ENCODE peak calls at places on chromosomes 7 and 10, in five cellular contexts. T is foreskin fibroblast, F is NB4, J is H9, R is OCI-LY7. C is an unnamed sample.

GRCh38 chr10:50993817-50994251 is 80.5 kb upstream of the PRKG1 start:
- DNase-seq in T (peak), F (no peak), J (no peak), R (no peak), C (no peak)

GRCh38 chr7:90816511-90817142 is 220.5 kb downstream of the CDK14 start:
- DNase-seq in T (peak), F (peak), J (no peak), R (no peak), C (peak)

GRCh38 chr10:125515571-125515970 is 167.4 kb downstream of the TEX36 start:
- DNase-seq in T (no peak), F (no peak), J (no peak), R (no peak), C (no peak)

GRCh38 chr7:149865437-149865836 is 8.3 kb upstream of the ATP6V0E2 start:
- DNase-seq in T (no peak), F (peak), J (no peak), R (peak), C (no peak)

GRCh38 chr7:5139998-5140397 is 50.0 kb upstream of the WIPI2 start:
- DNase-seq in T (peak), F (peak), J (peak), R (peak), C (no peak)

GRCh38 chr7:30594055-30594539 is 581 bp upstream of the GARS1 start:
- DNase-seq in T (peak), F (peak), J (peak), R (peak), C (no peak)

GRCh38 chr7:1928555-1929348 is 258.7 kb downstream of the ELFN1 start:
- DNase-seq in T (no peak), F (no peak), J (no peak), R (no peak), C (peak)

GRCh38 chr7:157784114-157784835 is 447.5 kb downstream of the DNAJB6 start:
- DNase-seq in T (no peak), F (no peak), J (no peak), R (no peak), C (no peak)

GRCh38 chr7:5001003-5001402 is 42.0 kb upstream of the MMD2 start:
- DNase-seq in T (no peak), F (no peak), J (no peak), R (no peak), C (no peak)

GRCh38 chr10:7488418-7488829 is 77.6 kb upstream of the SFMBT2 start:
- DNase-seq in T (no peak), F (peak), J (no peak), R (peak), C (peak)

GRCh38 chr7:70489808-70490207 is 642.1 kb upstream of the GALNT17 start:
- DNase-seq in T (peak), F (no peak), J (no peak), R (no peak), C (no peak)

GRCh38 chr7:70494225-70494877 is 637.6 kb upstream of the GALNT17 start:
- DNase-seq in T (no peak), F (no peak), J (no peak), R (no peak), C (no peak)

GRCh38 chr7:70487526-70488285 is 644.2 kb upstream of the GALNT17 start:
- DNase-seq in T (no peak), F (no peak), J (no peak), R (no peak), C (no peak)

GRCh38 chr7:70494977-70495376 is 637.0 kb upstream of the GALNT17 start:
- DNase-seq in T (no peak), F (no peak), J (no peak), R (no peak), C (no peak)

GRCh38 chr7:70492641-70493040 is 639.3 kb upstream of the GALNT17 start:
- DNase-seq in T (no peak), F (no peak), J (no peak), R (peak), C (no peak)
- TF ChIP-seq CTCF in T (no peak), F (no peak), J (peak), R (peak), C (no peak)

GRCh38 chr7:143389316-143390097 is 8.4 kb downstream of the ZYX start:
- DNase-seq in T (peak), F (no peak), J (peak), R (no peak), C (no peak)
- TF ChIP-seq CTCF in T (no peak), F (no peak), J (no peak), R (no peak), C (no peak)

GRCh38 chr10:5833814-5834213 is 20.6 kb upstream of the GDI2 start:
- DNase-seq in T (no peak), F (no peak), J (no peak), R (no peak), C (no peak)
- TF ChIP-seq CTCF in T (no peak), F (no peak), J (no peak), R (no peak), C (no peak)

DNA sequence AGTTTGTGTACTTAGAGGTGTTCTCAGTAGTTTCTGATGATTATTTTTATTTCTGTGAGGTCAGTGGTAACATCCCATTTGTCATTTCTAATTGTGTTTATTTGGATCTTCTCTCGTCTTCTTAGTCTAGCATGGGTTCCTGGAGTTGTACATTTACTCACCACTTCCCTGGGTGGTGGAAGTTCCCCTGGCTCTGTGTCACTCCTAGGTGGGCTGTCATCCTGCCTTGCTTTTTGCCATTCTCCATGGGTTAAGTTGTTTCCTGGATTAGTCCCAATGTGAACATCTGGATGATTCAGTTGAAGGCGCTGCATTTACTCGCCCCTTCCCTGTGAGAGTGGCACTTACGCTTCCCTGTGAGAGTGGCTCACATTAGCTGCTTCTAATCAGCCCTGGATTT is 48.2 kb downstream of the GSAP start:
- DNase-seq in T (no peak), F (no peak), J (no peak), R (no peak), C (no peak)
- TF ChIP-seq CTCF in T (no peak), F (no peak), J (no peak), R (no peak), C (no peak)

DNA sequence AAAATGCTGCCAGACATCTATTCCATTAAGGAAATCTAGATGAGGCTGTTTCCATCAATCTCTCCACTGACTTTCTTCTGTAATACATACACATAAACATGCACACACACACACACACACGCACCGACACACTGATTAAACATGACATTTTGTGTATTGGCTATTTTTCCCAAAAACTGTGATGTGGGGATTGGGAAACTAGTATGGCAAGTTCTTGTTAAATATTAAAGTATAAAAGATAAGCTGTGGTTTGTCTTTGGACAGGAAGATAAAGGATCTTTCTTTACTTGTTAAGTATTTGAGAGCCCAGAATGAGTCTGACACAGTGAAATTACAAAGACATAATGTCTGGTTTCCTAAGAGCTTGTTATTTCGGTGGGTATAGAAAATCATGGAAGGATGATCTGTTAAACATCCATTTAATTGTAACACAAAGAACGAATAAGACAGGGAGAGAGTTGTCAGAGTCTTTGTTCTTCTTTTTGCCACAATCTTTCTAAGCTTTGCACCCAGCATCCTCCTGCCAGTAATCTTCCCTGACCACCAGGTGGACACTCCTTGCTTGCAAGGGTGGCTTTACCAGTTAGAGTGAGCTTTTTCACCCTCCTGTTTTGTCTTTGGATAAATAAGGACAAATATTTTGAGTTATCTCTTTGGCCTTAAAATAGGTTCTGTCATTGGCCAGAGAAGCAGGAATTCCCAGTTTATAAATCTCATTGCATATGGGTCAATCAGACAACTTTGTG is 177.2 kb upstream of the TMEM72 start:
- DNase-seq in T (no peak), F (no peak), J (no peak), R (no peak), C (no peak)
- TF ChIP-seq CTCF in T (peak), F (no peak), J (peak), R (no peak), C (peak)

DNA sequence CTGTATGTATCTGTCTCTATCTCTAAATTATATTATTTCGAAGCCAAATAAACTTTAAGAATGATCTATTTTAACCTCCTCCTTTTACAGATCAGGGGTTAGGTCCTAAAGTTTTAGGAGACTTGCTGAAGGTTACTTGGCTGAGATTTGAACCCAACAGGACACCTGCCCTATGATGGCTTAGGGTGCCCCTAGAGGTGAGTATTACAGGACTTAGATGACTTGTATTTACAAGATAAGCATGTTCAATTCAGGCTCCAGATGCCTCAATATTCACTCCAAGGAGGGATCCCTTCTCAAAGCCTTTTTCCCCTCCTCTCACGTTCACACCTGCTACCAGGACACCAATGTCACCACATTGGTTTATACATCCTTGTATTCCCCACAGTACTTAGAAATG is 872.4 kb upstream of the AUTS2 start:
- DNase-seq in T (no peak), F (no peak), J (no peak), R (peak), C (no peak)
- TF ChIP-seq CTCF in T (no peak), F (no peak), J (peak), R (peak), C (no peak)

GRCh38 chr10:44978213-44978569 is 418 bp downstream of the DEPP1 start:
- DNase-seq in T (no peak), F (no peak), J (no peak), R (no peak), C (no peak)

GRCh38 chr10:44979281-44980181 is 922 bp upstream of the DEPP1 start:
- DNase-seq in T (no peak), F (no peak), J (no peak), R (no peak), C (no peak)

GRCh38 chr10:44977287-44978212 is 1.1 kb downstream of the DEPP1 start:
- DNase-seq in T (no peak), F (no peak), J (no peak), R (no peak), C (no peak)

GRCh38 chr10:44980309-44981171 is 1.9 kb upstream of the DEPP1 start:
- DNase-seq in T (no peak), F (no peak), J (no peak), R (no peak), C (no peak)

DNA sequence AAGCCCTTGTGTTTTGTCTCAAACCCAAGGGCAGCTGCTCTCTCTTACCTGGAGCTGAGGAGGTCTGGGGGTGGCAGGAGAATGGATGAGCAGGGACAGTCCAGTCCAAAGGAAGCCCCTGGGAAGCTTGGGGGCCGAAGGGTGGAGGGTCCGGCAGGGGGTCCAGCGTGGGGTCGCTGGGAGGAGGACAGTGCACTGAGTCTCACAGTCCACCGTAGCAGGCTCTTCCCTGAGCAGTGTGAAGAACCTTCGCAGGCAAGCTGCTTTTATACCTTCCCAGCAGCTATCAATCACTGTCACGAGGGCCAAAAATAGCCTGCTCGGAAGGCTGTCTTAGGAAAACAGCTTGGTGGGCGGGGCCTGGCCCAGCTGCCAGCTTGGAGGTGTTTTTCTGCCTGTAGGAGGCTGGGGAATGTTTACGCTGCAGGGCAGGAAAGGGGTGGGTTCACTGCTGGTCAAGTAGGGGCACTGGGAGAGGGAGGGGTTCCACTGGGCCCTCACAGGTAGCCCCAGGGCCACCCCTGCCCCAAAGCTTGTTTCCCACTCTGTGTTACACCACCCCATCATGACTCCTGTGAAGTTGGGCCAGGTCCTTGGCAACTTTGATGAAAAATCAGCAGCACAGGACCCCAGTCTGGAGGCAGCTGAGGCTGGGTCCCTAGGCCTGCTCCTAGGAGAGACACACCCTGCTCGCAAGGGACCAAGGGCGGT is at the start of gene DEPP1:
- DNase-seq in T (peak), F (no peak), J (peak), R (no peak), C (peak)
- TF ChIP-seq CTCF in T (no peak), F (no peak), J (peak), R (no peak), C (no peak)